ENCODE peak calls at places on chromosome 9, in five cellular contexts. C is cardiac muscle cell, J is H9, U is pancreas, X is fibroblast of lung. Q is an unnamed sample. For H3K4me1, the result is how much of the 10 kb centered on the place peaks cover.

GRCh38 chr9:93910598-93910997 is 44.6 kb downstream of the BARX1 start:
- DNase-seq in C (no peak), J (peak), U (no peak), X (no peak), Q (no peak)

GRCh38 chr9:128503870-128504269 is 649 bp upstream of the GLE1 start:
- DNase-seq in C (peak), J (no peak), U (peak), X (peak), Q (no peak)

GRCh38 chr9:131259916-131260597 is 16.3 kb downstream of the FAM78A start:
- DNase-seq in C (no peak), J (no peak), U (no peak), X (no peak), Q (no peak)

GRCh38 chr9:108290839-108291585 is 564.8 kb downstream of the ACTL7B start:
- DNase-seq in C (no peak), J (no peak), U (no peak), X (no peak), Q (no peak)

GRCh38 chr9:133375116-133375723 is 640 bp downstream of the SURF4 start:
- DNase-seq in C (peak), J (no peak), U (peak), X (peak), Q (no peak)

GRCh38 chr9:111598730-111599091 is 736 bp downstream of the PTGR1 start:
- DNase-seq in C (peak), J (no peak), U (peak), X (peak), Q (peak)

GRCh38 chr9:9598723-9599122 is 1014.1 kb downstream of the PTPRD start:
- DNase-seq in C (no peak), J (no peak), U (no peak), X (no peak), Q (no peak)

GRCh38 chr9:81083062-81083461 is 606.3 kb downstream of the TLE1 start:
- DNase-seq in C (peak), J (peak), U (no peak), X (peak), Q (no peak)

GRCh38 chr9:123267481-123268239 is 726 bp downstream of the STRBP start:
- DNase-seq in C (no peak), J (no peak), U (peak), X (no peak), Q (no peak)

GRCh38 chr9:36521148-36521547 is 51.5 kb upstream of the MELK start:
- DNase-seq in C (no peak), J (no peak), U (no peak), X (no peak), Q (no peak)
- H3K4me1 ChIP-seq in C (under half), J (under half), U (under half), X (under half), Q (under half)

DNA sequence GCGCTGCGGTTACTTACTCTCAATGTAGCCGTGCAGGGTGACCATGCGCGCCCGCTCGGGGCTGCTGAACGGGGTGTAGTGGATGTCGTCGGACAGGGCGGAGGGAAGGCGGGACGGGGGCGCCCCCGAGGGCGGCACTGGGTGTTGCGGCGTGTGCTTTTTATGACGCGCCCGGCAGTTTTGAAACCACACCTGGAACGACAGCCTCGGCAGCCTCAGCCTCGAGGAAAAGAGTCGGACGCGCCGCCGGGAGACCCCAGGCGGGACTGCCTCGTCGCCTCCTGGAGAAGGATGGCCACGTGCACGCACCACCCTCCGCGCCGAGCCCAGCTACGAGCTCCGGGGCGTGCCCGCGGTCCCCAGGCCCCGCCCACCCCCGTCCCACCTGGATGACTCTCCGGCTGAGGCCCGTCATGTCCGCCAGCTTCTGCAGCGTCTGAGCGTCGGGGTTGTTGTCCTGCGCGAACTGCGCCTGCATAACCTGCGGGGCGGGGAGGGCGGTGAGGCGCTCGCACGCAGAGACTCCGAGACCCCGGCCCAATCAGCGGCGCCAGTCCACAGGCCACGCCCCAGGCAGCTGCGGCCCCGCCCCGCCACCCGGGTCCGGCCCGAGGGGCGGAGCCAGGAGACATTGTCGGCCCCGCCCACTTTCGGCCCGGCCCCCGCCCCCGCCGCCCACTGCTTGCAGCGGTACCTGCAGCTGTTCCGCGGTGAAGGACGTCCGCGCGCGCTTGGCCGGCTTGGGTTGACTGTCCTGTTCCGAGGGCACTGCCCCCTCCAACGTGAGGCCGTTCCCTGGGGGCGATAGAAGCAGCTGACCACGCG is 15.0 kb downstream of the LHX6 start:
- DNase-seq in C (no peak), J (peak), U (peak), X (no peak), Q (no peak)
- TF ChIP-seq CTCF in C (no peak), J (peak), U (no peak), X (no peak), Q (no peak)

GRCh38 chr9:125544988-125545651 is 161.9 kb downstream of the MAPKAP1 start:
- DNase-seq in C (peak), J (no peak), U (peak), X (peak), Q (no peak)
- H3K4me1 ChIP-seq in C (half or more), J (under half), U (under half), X (under half), Q (under half)

GRCh38 chr9:89601856-89602562 is 2.8 kb upstream of the GADD45G start:
- DNase-seq in C (no peak), J (peak), U (no peak), X (no peak), Q (no peak)

GRCh38 chr9:89604463-89605180 is at the start of gene GADD45G:
- DNase-seq in C (peak), J (peak), U (peak), X (peak), Q (peak)

GRCh38 chr9:89603629-89604462 is 966 bp upstream of the GADD45G start:
- DNase-seq in C (peak), J (peak), U (peak), X (peak), Q (peak)

GRCh38 chr9:89601306-89601705 is 3.5 kb upstream of the GADD45G start:
- DNase-seq in C (no peak), J (peak), U (no peak), X (no peak), Q (no peak)

GRCh38 chr9:89602978-89603628 is 1.7 kb upstream of the GADD45G start:
- DNase-seq in C (peak), J (peak), U (peak), X (peak), Q (peak)
- TF ChIP-seq CTCF in C (peak), J (peak), U (peak), X (peak), Q (peak)

GRCh38 chr9:77848897-77849296 is 182.7 kb downstream of the GNAQ start:
- DNase-seq in C (peak), J (no peak), U (peak), X (peak), Q (peak)

GRCh38 chr9:77846957-77847574 is 184.5 kb downstream of the GNAQ start:
- DNase-seq in C (peak), J (no peak), U (no peak), X (peak), Q (no peak)

GRCh38 chr9:77848428-77848827 is 183.2 kb downstream of the GNAQ start:
- DNase-seq in C (no peak), J (no peak), U (no peak), X (peak), Q (no peak)

GRCh38 chr9:77844415-77844814 is 187.2 kb downstream of the GNAQ start:
- DNase-seq in C (no peak), J (no peak), U (no peak), X (no peak), Q (no peak)

DNA sequence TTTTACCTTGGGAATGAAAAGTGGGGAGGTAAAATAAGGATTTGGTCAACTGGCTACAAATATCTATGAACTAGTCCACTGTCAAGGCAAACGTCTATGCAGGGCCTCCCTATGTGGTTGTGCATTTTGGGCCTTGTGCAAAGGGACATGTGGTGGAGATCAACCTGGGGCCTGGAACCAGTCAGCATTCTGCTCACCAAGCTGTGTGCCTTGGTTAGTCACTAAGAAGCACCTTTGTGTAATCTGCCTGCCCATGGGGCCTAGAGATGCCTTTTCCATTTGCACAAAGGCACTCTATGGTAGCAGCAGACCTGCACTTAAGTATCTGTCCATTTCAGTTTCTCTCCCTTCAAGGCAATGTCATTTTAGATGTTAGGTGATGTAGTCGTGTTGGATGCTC is 184.0 kb downstream of the GNAQ start:
- DNase-seq in C (no peak), J (no peak), U (no peak), X (no peak), Q (no peak)
- H3K4me1 ChIP-seq in C (under half), J (under half), U (under half), X (under half), Q (under half)

GRCh38 chr9:130058887-130059286 is 5.2 kb downstream of the GPR107 start:
- DNase-seq in C (no peak), J (no peak), U (no peak), X (no peak), Q (no peak)

GRCh38 chr9:130054428-130054786 is 701 bp downstream of the GPR107 start:
- DNase-seq in C (no peak), J (no peak), U (no peak), X (no peak), Q (no peak)

GRCh38 chr9:130054820-130055219 is 1.1 kb downstream of the GPR107 start:
- DNase-seq in C (no peak), J (no peak), U (no peak), X (no peak), Q (no peak)

GRCh38 chr9:130060296-130060695 is 6.6 kb downstream of the GPR107 start:
- DNase-seq in C (no peak), J (no peak), U (no peak), X (no peak), Q (no peak)

DNA sequence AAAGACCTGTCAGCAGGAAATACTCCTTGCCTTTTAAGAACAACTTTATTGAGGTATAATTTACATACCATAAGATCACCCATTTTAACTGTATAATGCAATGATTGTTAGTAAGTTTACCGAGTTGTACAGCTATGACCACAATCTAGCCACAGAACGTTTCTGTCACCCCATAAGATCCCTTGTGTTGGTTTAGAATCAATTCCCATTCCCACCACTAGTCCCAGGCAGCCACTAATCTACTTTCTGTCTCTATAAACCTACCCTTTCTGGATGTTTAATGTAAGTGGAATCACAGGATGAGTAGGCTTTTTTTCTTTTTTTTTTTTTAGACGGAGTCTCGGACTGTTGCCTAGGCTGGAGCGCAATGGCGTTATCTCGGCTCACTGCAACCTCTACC is 4.4 kb downstream of the GPR107 start:
- DNase-seq in C (peak), J (no peak), U (no peak), X (no peak), Q (no peak)
- TF ChIP-seq CTCF in C (no peak), J (peak), U (no peak), X (peak), Q (no peak)

DNA sequence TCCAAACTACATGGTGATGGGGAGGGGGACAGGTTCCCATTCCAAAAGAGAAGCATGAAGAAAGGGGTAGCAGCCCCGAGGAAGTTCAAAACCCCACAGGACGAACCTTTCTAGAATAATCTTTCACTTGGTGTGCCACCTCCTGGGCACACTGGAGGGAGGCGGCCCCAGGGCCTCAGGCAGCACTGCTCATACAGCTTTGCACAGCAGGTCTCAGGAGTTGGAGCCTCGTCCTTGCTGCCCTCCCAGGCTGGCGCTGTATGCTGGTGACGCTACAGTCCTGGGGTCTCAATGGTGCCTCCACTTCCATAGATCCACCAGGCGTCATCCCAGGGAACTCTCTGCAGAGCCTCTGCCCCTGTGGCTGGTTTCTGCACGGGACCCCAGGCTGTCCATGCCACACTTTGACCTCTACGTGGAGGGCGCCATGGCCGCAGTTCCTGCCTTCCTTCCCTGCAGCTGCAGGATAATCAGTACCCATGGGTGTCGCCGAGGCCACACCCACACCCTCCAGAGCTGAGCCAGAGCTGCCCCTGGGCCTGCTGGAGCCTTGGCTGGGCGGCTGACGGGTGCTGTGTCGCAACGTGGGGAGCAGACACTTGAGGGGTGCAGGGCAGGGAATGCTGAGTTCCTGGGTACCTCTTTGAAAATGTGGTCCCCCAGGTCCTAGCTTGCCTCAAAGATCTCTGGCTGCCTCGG is 95.3 kb downstream of the COL5A1 start:
- DNase-seq in C (no peak), J (no peak), U (no peak), X (no peak), Q (no peak)
- H3K4me1 ChIP-seq in C (under half), J (under half), U (under half), X (under half), Q (under half)

Q was measured in right atrium auricular region.